ENCODE peak calls at places on chromosomes 13 and 19, in five cellular contexts. J is activated gamma-delta T cell treated with anti-CD3 and anti-CD28 coated beads, Interleukin-2, amount 50 U/mL, for 16 hours; P is effector memory CD8-positive, alpha-beta T cell; A is omental fat pad; K is mucosa of descending colon. L is an unnamed sample.

GRCh38 chr13:112346899-112347229 is 29.3 kb upstream of the SPACA7 start:
- DNase-seq in J (no peak), A (no peak), P (no peak), K (no peak), L (no peak)

GRCh38 chr19:45200614-45201013 is 22.0 kb downstream of the BLOC1S3 start:
- DNase-seq in K (no peak), A (no peak), J (no peak), P (no peak), L (no peak)

GRCh38 chr19:49507803-49508494 is 4.5 kb upstream of the FCGRT start:
- DNase-seq in P (no peak), A (no peak), J (no peak), K (no peak), L (no peak)

GRCh38 chr13:42760949-42761348 is 20.4 kb upstream of the FAM216B start:
- DNase-seq in J (no peak), A (no peak), P (no peak), K (no peak), L (no peak)

GRCh38 chr13:98384739-98385138 is 192.2 kb downstream of the STK24 start:
- DNase-seq in J (no peak), P (no peak), A (no peak), K (no peak), L (no peak)

GRCh38 chr13:19766637-19767036 is 16.1 kb downstream of the PSPC1 start:
- DNase-seq in P (no peak), A (no peak), J (no peak), K (no peak), L (no peak)

GRCh38 chr19:13091400-13092161 is 11.1 kb downstream of the LYL1 start:
- DNase-seq in A (no peak), J (no peak), K (no peak), P (no peak), L (peak; percentile 66)

GRCh38 chr13:74930402-74931165 is 551.4 kb downstream of the TBC1D4 start:
- DNase-seq in K (no peak), P (no peak), A (no peak), J (no peak), L (no peak)

L was measured in mesothelial cell of epicardium.